ENCODE peak calls at places on chromosomes 13 and 19, in four cellular contexts. N is upper lobe of right lung, C is mesenchymal stem cell, B is brain microvascular endothelial cell. G is an unnamed sample. For H3K36me3, the result is how much of the 10 kb centered on the place peaks cover.

GRCh38 chr19:55640043-55640576 is 692 bp upstream of the ZNF580 start:
- DNase-seq in N (peak), C (peak), B (peak), G (peak)

GRCh38 chr13:43235028-43235427 is 211.6 kb downstream of the DNAJC15 start:
- DNase-seq in N (no peak), C (no peak), B (no peak), G (peak)

GRCh38 chr19:43754562-43755255 is at the start of gene SMG9:
- DNase-seq in N (peak), C (peak), B (peak), G (peak)

GRCh38 chr13:85137516-85137915 is 661.7 kb downstream of the SLITRK6 start:
- DNase-seq in N (no peak), C (peak), B (no peak), G (peak)

GRCh38 chr19:6740589-6741348 is 1.3 kb downstream of the TRIP10 start:
- DNase-seq in N (peak), C (peak), B (no peak), G (peak)

GRCh38 chr13:44259045-44260042 is 114.3 kb upstream of the SERP2 start:
- DNase-seq in N (peak), C (peak), B (peak), G (no peak)

GRCh38 chr19:41999071-41999877 is 5.2 kb upstream of the ATP1A3 start:
- DNase-seq in N (no peak), C (no peak), B (no peak), G (peak)

GRCh38 chr13:106475852-106476251 is 59.6 kb downstream of the EFNB2 start:
- DNase-seq in N (no peak), C (no peak), B (no peak), G (no peak)

GRCh38 chr19:38657633-38658222 is 10.3 kb downstream of the ACTN4 start:
- DNase-seq in N (no peak), C (peak), B (peak), G (peak)

GRCh38 chr19:44626067-44626624 is 12.8 kb downstream of the IGSF23 start:
- DNase-seq in N (no peak), C (peak), B (peak), G (peak)

GRCh38 chr13:48094404-48094780 is 512 bp downstream of the MED4 start:
- DNase-seq in N (no peak), C (peak), B (no peak), G (peak)

GRCh38 chr13:106337096-106337495 is 198.4 kb downstream of the EFNB2 start:
- DNase-seq in N (no peak), C (no peak), B (no peak), G (peak)

GRCh38 chr19:13788991-13789390 is 6.3 kb upstream of the ZSWIM4 start:
- DNase-seq in N (no peak), C (peak), B (peak), G (peak)

GRCh38 chr19:12034610-12035009 is 869 bp downstream of the ZNF433 start:
- DNase-seq in N (no peak), C (no peak), B (no peak), G (peak)

GRCh38 chr19:47226426-47227346 is 4.3 kb downstream of the BBC3 start:
- DNase-seq in N (peak), C (peak), B (no peak), G (peak)

GRCh38 chr13:106100261-106100919 is 435.1 kb downstream of the EFNB2 start:
- DNase-seq in N (no peak), C (no peak), B (no peak), G (no peak)

GRCh38 chr13:34772206-34772605 is 169.9 kb upstream of the NBEA start:
- DNase-seq in N (no peak), C (no peak), B (no peak), G (no peak)

GRCh38 chr13:55745828-55746227 is 1394.9 kb upstream of the PRR20A start:
- DNase-seq in N (no peak), C (no peak), B (no peak), G (no peak)

GRCh38 chr13:77325371-77325941 is 1.4 kb downstream of the MYCBP2 start:
- DNase-seq in N (no peak), C (peak), B (no peak), G (peak)

GRCh38 chr13:77184455-77184854 is 142.4 kb downstream of the MYCBP2 start:
- DNase-seq in N (no peak), C (no peak), B (no peak), G (no peak)

GRCh38 chr19:35736913-35737886 is 5.1 kb downstream of the IGFLR1 start:
- DNase-seq in N (no peak), C (no peak), B (no peak), G (no peak)

GRCh38 chr19:50537769-50538230 is 24.1 kb upstream of the ASPDH start:
- DNase-seq in N (peak), C (peak), B (peak), G (peak)

GRCh38 chr13:49627831-49628652 is at the start of gene ARL11:
- DNase-seq in N (peak), C (no peak), B (no peak), G (no peak)

GRCh38 chr19:5961969-5962945 is 15.7 kb downstream of the RANBP3 start:
- DNase-seq in N (peak), C (peak), B (peak), G (no peak)

GRCh38 chr13:32098275-32098674 is 66.7 kb downstream of the FRY start:
- DNase-seq in N (no peak), C (peak), B (no peak), G (no peak)

GRCh38 chr19:4662812-4663211 is 7.3 kb downstream of the MYDGF start:
- DNase-seq in N (no peak), C (no peak), B (no peak), G (no peak)
- H3K36me3 ChIP-seq in N (half or more), C (half or more), B (half or more), G (half or more)

GRCh38 chr19:29577662-29577963 is 28.5 kb upstream of the POP4 start:
- DNase-seq in N (no peak), C (no peak), B (no peak), G (no peak)

GRCh38 chr19:29579308-29579910 is 26.7 kb upstream of the POP4 start:
- DNase-seq in N (no peak), C (no peak), B (no peak), G (no peak)

GRCh38 chr19:29576043-29576442 is 30.0 kb upstream of the POP4 start:
- DNase-seq in N (no peak), C (no peak), B (no peak), G (no peak)

GRCh38 chr19:29576761-29577661 is 29.1 kb upstream of the POP4 start:
- DNase-seq in N (no peak), C (no peak), B (peak), G (no peak)

GRCh38 chr19:29578349-29578748 is 27.7 kb upstream of the POP4 start:
- DNase-seq in N (no peak), C (no peak), B (no peak), G (no peak)
- H3K36me3 ChIP-seq in N (under half), C (under half), B (under half), G (under half)

GRCh38 chr19:4730740-4731171 is 7.1 kb upstream of the DPP9 start:
- DNase-seq in N (no peak), C (peak), B (no peak), G (peak)
- H3K36me3 ChIP-seq in N (under half), C (under half), B (under half), G (under half)

GRCh38 chr19:34383599-34383998 is 18.6 kb downstream of the GPI start:
- DNase-seq in N (no peak), C (no peak), B (no peak), G (no peak)
- H3K36me3 ChIP-seq in N (half or more), C (half or more), B (half or more), G (half or more)

GRCh38 chr19:3005345-3005744 is 23.7 kb downstream of the TLE2 start:
- DNase-seq in N (no peak), C (no peak), B (no peak), G (no peak)

GRCh38 chr19:3007975-3008374 is 21.1 kb downstream of the TLE2 start:
- DNase-seq in N (no peak), C (no peak), B (no peak), G (no peak)

GRCh38 chr19:3010871-3011270 is 18.2 kb downstream of the TLE2 start:
- DNase-seq in N (no peak), C (no peak), B (no peak), G (no peak)

GRCh38 chr19:3006075-3006767 is 22.9 kb downstream of the TLE2 start:
- DNase-seq in N (no peak), C (no peak), B (no peak), G (no peak)

DNA sequence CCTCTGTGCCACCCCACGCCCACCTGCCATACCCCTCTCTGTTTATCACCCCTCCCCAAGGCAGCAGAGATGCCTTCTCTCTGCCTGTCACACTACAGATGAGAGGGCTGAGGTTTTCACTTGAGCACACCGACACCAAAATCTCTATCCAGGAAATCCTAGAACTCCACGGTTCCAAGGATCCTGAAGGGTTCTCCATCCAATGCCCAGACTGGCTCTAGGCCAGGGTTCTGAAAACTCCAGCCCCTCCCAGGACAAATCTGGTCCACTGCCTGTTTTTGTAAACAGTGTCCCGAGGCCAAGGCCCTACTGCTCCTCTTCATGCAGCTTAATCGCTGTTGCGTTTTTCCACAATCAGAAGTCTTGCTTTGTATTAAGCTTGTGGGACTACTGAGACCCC is 20.1 kb downstream of the TLE2 start:
- DNase-seq in N (no peak), C (no peak), B (no peak), G (no peak)
- H3K36me3 ChIP-seq in N (under half), C (under half), B (under half), G (under half)

DNA sequence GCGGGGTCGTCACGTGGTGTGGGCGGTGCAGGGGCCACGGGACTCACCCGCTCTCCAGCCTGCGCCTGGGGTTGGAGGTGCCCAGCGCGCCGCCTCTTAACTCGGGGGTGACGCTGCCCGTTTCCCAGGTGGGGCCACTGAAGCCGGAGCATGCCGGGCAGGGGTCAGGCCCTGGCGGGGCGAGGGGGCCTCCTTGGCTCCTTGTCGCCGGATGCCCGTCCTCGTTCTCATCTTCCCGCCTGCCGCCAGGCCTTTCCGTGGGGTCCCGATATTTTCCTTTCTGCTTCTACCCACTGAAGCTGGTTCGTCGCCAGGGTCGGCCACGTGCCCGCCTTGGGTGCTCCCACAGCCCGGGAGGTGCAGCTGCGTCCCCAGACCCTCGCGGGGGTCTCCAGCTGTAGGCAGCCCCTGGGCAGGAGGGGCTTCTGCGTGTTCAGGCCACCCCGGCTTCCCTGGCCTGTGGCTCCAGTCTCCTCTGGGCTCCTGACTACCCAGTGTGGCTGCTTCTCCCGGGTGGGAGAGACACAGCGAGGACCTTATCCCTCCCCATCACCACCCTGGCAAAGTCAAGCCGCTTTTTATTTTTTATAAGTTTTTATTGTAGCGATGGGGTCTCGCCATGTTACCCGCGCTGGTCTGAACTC is 768 bp downstream of the FAM174C start:
- DNase-seq in N (no peak), C (no peak), B (no peak), G (no peak)
- H3K36me3 ChIP-seq in N (half or more), C (half or more), B (under half), G (half or more)

DNA sequence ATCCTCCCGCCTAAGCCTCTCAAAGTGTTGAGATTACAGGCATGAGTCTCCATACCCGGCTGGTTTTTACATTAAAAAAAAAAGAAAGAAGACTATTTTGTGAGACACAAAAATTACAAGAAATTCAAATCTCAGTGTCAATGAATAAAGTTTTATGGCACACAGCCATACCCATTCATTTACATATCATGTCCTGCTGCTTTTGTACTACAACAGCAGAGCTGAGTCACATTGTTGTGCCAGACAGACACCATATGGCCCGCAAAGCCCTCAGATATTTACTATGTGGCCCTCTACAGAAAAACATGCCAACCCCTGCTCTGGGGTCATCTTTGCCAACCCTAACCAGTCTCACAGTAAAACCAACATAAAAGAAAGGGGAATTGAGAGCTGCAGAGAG is 5.3 kb downstream of the SMIM7 start:
- DNase-seq in N (no peak), C (no peak), B (no peak), G (no peak)
- H3K36me3 ChIP-seq in N (half or more), C (half or more), B (half or more), G (half or more)

DNA sequence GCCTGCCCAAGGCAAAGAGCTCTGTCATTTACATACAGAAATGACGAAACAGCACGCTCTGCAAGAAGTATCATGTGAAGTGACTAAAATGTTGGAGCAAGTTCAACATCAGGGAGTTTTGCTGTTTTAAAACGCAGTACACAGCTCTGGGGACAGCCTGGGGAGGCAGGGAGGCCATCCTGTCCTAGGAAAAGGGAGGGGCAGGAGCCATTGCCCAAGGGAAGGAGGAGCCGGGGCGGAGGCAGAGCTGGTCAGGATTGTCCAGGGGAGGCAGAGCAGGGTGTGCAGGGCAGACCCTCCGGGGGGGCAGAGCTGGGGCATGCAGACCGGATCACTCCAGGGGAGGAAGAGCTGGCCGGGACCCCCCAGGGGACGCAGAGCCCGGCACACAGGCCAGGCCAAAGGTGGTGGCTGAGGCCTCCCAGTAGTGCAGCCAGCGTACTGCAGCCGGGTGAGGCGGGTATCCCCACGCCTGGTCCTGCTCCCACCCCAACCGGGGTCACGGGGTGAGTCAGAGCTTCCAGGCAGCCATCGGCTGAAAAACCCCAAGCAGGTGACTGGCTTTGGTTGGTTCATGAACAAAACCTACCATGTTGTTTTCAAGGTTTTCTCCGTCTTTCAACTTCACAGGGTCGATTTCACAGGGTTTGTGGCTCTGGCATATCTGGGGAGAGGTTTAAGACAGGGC is 41.9 kb upstream of the C13orf46 start:
- DNase-seq in N (peak), C (no peak), B (no peak), G (no peak)
- H3K36me3 ChIP-seq in N (under half), C (half or more), B (half or more), G (half or more)

DNA sequence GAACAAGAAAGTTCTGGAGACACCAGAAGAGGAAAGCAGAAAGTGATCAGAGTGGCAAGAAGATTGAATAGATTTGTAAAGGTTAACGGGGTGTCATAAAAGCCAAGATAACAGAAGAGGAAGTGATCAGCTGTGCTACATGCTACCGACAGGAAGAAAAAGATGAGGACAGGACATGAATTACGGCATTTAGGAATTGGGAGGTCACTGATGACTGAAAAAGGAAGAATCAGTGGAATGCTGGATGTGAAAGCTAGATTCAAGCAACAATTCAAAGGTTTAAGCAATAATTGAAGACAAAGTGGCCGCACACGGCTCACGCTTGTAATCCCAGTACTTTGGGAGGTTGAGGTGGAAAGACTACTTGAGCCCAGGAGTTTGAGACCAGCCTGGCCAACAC is 15.1 kb downstream of the ZNF160 start:
- DNase-seq in N (no peak), C (no peak), B (peak), G (no peak)
- H3K36me3 ChIP-seq in N (half or more), C (half or more), B (half or more), G (half or more)

GRCh38 chr19:811511-812048 is 10.2 kb downstream of the PLPPR3 start:
- DNase-seq in N (peak), C (no peak), B (no peak), G (no peak)

GRCh38 chr19:813359-814107 is 8.2 kb downstream of the PLPPR3 start:
- DNase-seq in N (no peak), C (no peak), B (no peak), G (no peak)

GRCh38 chr19:814108-815078 is 7.4 kb downstream of the PLPPR3 start:
- DNase-seq in N (peak), C (no peak), B (no peak), G (no peak)

GRCh38 chr19:812049-812816 is 9.5 kb downstream of the PLPPR3 start:
- DNase-seq in N (no peak), C (no peak), B (no peak), G (no peak)

GRCh38 chr19:812819-813358 is 8.9 kb downstream of the PLPPR3 start:
- DNase-seq in N (no peak), C (no peak), B (no peak), G (no peak)
- H3K36me3 ChIP-seq in N (under half), C (under half), B (half or more), G (under half)

G was measured in adipocyte.